ENCODE peak calls at places on chromosomes 16 and 17, in five cellular contexts. B is fibroblast of the conjunctiva, P is H54, O is astrocyte of the spinal cord, E is GM23248. Z is an unnamed sample.

GRCh38 chr17:31061678-31062077 is 33.1 kb upstream of the NF1 start:
- DNase-seq in O (no peak), E (peak; percentile 14), B (no peak), P (no peak), Z (no peak)

GRCh38 chr17:28467456-28468025 is 5.9 kb upstream of the SLC13A2 start:
- DNase-seq in P (no peak), B (no peak), E (peak; percentile 79), O (peak; percentile 2), Z (no peak)

GRCh38 chr16:87212026-87212425 is 105.2 kb downstream of the C16orf95 start:
- DNase-seq in B (no peak), P (no peak), E (peak; percentile 66), O (peak; percentile 36), Z (no peak)

GRCh38 chr17:12342609-12343248 is 322.1 kb downstream of the MAP2K4 start:
- DNase-seq in E (peak; percentile 8), B (no peak), O (no peak), P (no peak), Z (no peak)

GRCh38 chr16:62022688-62023087 is 13.6 kb downstream of the CDH8 start:
- DNase-seq in P (no peak), O (no peak), B (no peak), E (no peak), Z (no peak)

GRCh38 chr16:13238182-13238581 is 336.8 kb downstream of the SHISA9 start:
- DNase-seq in E (no peak), B (no peak), P (no peak), O (no peak), Z (no peak)

GRCh38 chr16:56748826-56749225 is 18.9 kb downstream of the NUP93 start:
- DNase-seq in O (no peak), B (no peak), E (no peak), P (no peak), Z (no peak)

GRCh38 chr16:54430491-54431030 is 144.0 kb upstream of the IRX3 start:
- DNase-seq in E (peak; percentile 93), P (no peak), B (peak; percentile 73), O (no peak), Z (no peak)

GRCh38 chr16:35631261-35631945 is 2172.0 kb downstream of the TP53TG3F start:
- DNase-seq in E (no peak), B (no peak), O (no peak), P (no peak), Z (no peak)

GRCh38 chr17:17060001-17060929 is 18.0 kb downstream of the MPRIP start:
- DNase-seq in B (no peak), P (no peak), O (no peak), E (no peak), Z (no peak)

GRCh38 chr16:83949724-83950001 is 3.4 kb upstream of the OSGIN1 start:
- DNase-seq in P (no peak), E (no peak), O (no peak), B (no peak), Z (no peak)

GRCh38 chr16:2692251-2692947 is 10.1 kb downstream of the KCTD5 start:
- DNase-seq in B (no peak), O (no peak), E (no peak), P (no peak), Z (no peak)

GRCh38 chr17:43695968-43696865 is 34.5 kb upstream of the MEOX1 start:
- DNase-seq in B (peak; percentile 23), P (no peak), E (peak; percentile 77), O (no peak), Z (no peak)

GRCh38 chr16:17177242-17177967 is 293.4 kb downstream of the XYLT1 start:
- DNase-seq in P (no peak), O (peak; percentile 60), E (peak; percentile 49), B (no peak), Z (no peak)

GRCh38 chr16:25065899-25066298 is 45.6 kb upstream of the LCMT1 start:
- DNase-seq in P (no peak), E (no peak), B (no peak), O (no peak), Z (no peak)

GRCh38 chr16:67448580-67448979 is 17.7 kb downstream of the HSD11B2 start:
- DNase-seq in O (no peak), B (no peak), P (no peak), E (no peak), Z (no peak)

GRCh38 chr17:81409190-81409935 is 14.1 kb downstream of the BAHCC1 start:
- DNase-seq in O (no peak), P (no peak), E (no peak), B (no peak), Z (no peak)